ENCODE peak calls at places on chromosomes 6 and 20, in seven cellular contexts. Q is AG09319, A is right cardiac atrium, Z is foreskin keratinocyte, E is SHP77 treated with DMSO at 0.1 percent for 48 hours, H is NCI-H2081, R is heart right ventricle. K is an unnamed sample.

GRCh38 chr6:120355822-120356221 is 978.5 kb downstream of the TBC1D32 start:
- DNase-seq in H (no peak), R (no peak), Q (peak; percentile 19), Z (no peak), A (no peak), E (no peak), K (no peak)

GRCh38 chr6:28664870-28665396 is 139.3 kb downstream of the GPX5 start:
- DNase-seq in H (no peak), E (no peak), A (no peak), Z (no peak), Q (no peak), R (no peak), K (no peak)

GRCh38 chr20:13670160-13670559 is 31.4 kb upstream of the TASP1 start:
- DNase-seq in E (no peak), Z (no peak), Q (no peak), A (no peak), H (no peak), R (no peak), K (no peak)

GRCh38 chr6:30740993-30741784 is 1.3 kb downstream of the FLOT1 start:
- DNase-seq in E (no peak), R (no peak), Q (no peak), H (no peak), Z (no peak), A (no peak), K (no peak)

GRCh38 chr6:138468320-138469015 is 30.8 kb downstream of the NHSL1 start:
- DNase-seq in A (no peak), R (no peak), H (no peak), Z (peak; percentile 75), E (no peak), Q (no peak), K (no peak)

GRCh38 chr6:126093108-126093507 is 106.8 kb downstream of the TRMT11 start:
- DNase-seq in A (no peak), H (no peak), Z (no peak), E (no peak), R (no peak), Q (no peak), K (no peak)

GRCh38 chr20:34088871-34089479 is 23.1 kb downstream of the EIF2S2 start:
- DNase-seq in A (no peak), Z (no peak), Q (no peak), E (no peak), H (no peak), R (no peak), K (no peak)

GRCh38 chr6:16361861-16362260 is 123.5 kb downstream of the GMPR start:
- DNase-seq in R (no peak), H (no peak), E (no peak), Z (no peak), A (no peak), Q (no peak), K (no peak)

GRCh38 chr20:3408251-3408637 is 775 bp upstream of the DNAAF9 start:
- DNase-seq in Z (no peak), R (no peak), Q (no peak), E (no peak), A (no peak), H (no peak), K (no peak)

GRCh38 chr6:44161997-44162338 is 3.3 kb downstream of the CAPN11 start:
- DNase-seq in H (no peak), R (no peak), Q (no peak), E (no peak), Z (peak; percentile 68), A (no peak), K (no peak)

GRCh38 chr20:33812673-33813462 is 1.7 kb downstream of the CHMP4B start:
- DNase-seq in Q (no peak), Z (peak; percentile 26), H (no peak), A (no peak), R (no peak), E (no peak), K (no peak)

GRCh38 chr6:118893095-118893881 is 664 bp upstream of the ASF1A start:
- DNase-seq in Z (peak; percentile 81), R (peak; percentile 23), Q (no peak), H (peak; percentile 34), E (peak; percentile 85), A (peak; percentile 24), K (no peak)

GRCh38 chr6:106115231-106115630 is 29.1 kb downstream of the PRDM1 start:
- DNase-seq in H (no peak), E (no peak), A (no peak), Z (no peak), Q (no peak), R (no peak), K (no peak)

GRCh38 chr6:13908955-13909381 is 15.8 kb upstream of the RNF182 start:
- DNase-seq in R (peak; percentile 49), E (no peak), Q (peak; percentile 37), Z (peak; percentile 55), A (no peak), H (peak; percentile 68), K (no peak)